ENCODE peak calls at places on chromosomes 1 and 21, in seven cellular contexts. H is HL-60, I is H7, L is endodermal cell, W is SJSA1, K is tibial artery, E is brain microvascular endothelial cell. R is an unnamed sample.

GRCh38 chr1:19273106-19273843 is 15.3 kb downstream of the AKR7A3 start:
- DNase-seq in H (no peak), I (peak), L (no peak), W (no peak), K (no peak), E (no peak), R (no peak)

GRCh38 chr1:27607239-27607804 is 3.4 kb upstream of the AHDC1 start:
- DNase-seq in H (no peak), I (peak), L (peak), W (no peak), K (no peak), E (no peak), R (no peak)

GRCh38 chr1:5645135-5645399 is 347.2 kb downstream of the NPHP4 start:
- DNase-seq in H (no peak), I (no peak), L (no peak), W (no peak), K (no peak), E (no peak), R (no peak)

GRCh38 chr1:234921266-234922062 is 207.2 kb downstream of the TOMM20 start:
- DNase-seq in H (no peak), I (no peak), L (no peak), W (no peak), K (peak), E (peak), R (peak)

GRCh38 chr1:12144969-12145368 is 21.8 kb upstream of the TNFRSF1B start:
- DNase-seq in H (no peak), I (no peak), L (no peak), W (no peak), K (no peak), E (no peak), R (no peak)

GRCh38 chr1:10667815-10668214 is 128.6 kb downstream of the CASZ1 start:
- DNase-seq in H (no peak), I (peak), L (no peak), W (no peak), K (no peak), E (no peak), R (no peak)

GRCh38 chr1:22289251-22289995 is 146.5 kb upstream of the WNT4 start:
- DNase-seq in H (no peak), I (peak), L (peak), W (no peak), K (peak), E (peak), R (no peak)

GRCh38 chr1:168408531-168409242 is 128.0 kb downstream of the TBX19 start:
- DNase-seq in H (no peak), I (no peak), L (peak), W (no peak), K (no peak), E (peak), R (no peak)

GRCh38 chr1:33342041-33342723 is 21.3 kb upstream of the A3GALT2 start:
- DNase-seq in H (no peak), I (peak), L (peak), W (peak), K (peak), E (peak), R (peak)

GRCh38 chr1:7783178-7783711 is 846 bp upstream of the PER3 start:
- DNase-seq in H (no peak), I (peak), L (peak), W (peak), K (peak), E (peak), R (peak)

GRCh38 chr1:244896550-244896949 is 32.2 kb upstream of the HNRNPU start:
- DNase-seq in H (no peak), I (no peak), L (no peak), W (peak), K (no peak), E (peak), R (peak)

GRCh38 chr1:38577937-38578443 is 281.6 kb downstream of the RRAGC start:
- DNase-seq in H (no peak), I (no peak), L (no peak), W (no peak), K (no peak), E (no peak), R (peak)

GRCh38 chr1:182996816-182997215 is 26.4 kb upstream of the LAMC1 start:
- DNase-seq in H (no peak), I (no peak), L (no peak), W (peak), K (no peak), E (no peak), R (peak)

DNA sequence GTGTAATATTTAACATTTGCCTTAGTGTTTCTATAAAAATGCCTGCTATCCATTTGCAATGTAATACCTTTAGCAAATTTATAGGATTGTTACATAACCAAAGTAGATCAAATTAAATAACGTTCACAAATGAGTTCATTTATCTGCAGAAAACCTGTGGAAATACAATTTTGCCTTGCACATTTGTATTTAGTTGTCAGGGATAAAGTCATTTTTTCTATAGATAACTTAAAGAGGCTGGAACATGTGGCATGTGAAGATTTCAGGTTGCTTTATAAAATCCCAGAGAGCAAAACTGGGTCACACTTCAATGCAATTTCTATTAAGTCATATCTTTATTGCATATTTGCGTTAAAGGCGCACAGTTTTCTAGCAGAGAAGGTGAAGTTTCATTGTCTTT is 342.4 kb downstream of the USP25 start:
- DNase-seq in H (no peak), I (no peak), L (no peak), W (no peak), K (no peak), E (no peak), R (no peak)
- H3K4me3 ChIP-seq in H (no peak), I (no peak), L (no peak), W (no peak), K (no peak), E (no peak), R (no peak)

GRCh38 chr1:205376739-205377138 is 20.0 kb upstream of the KLHDC8A start:
- DNase-seq in H (no peak), I (no peak), L (peak), W (peak), K (no peak), E (no peak), R (no peak)

GRCh38 chr1:205377355-205377754 is 20.6 kb upstream of the KLHDC8A start:
- DNase-seq in H (no peak), I (no peak), L (peak), W (no peak), K (no peak), E (no peak), R (no peak)

GRCh38 chr1:205373022-205373421 is 16.3 kb upstream of the KLHDC8A start:
- DNase-seq in H (no peak), I (no peak), L (peak), W (no peak), K (no peak), E (no peak), R (peak)

GRCh38 chr1:205375816-205376545 is 19.3 kb upstream of the KLHDC8A start:
- DNase-seq in H (no peak), I (peak), L (peak), W (peak), K (no peak), E (peak), R (peak)

GRCh38 chr1:205374205-205375078 is 17.7 kb upstream of the KLHDC8A start:
- DNase-seq in H (no peak), I (no peak), L (peak), W (peak), K (no peak), E (peak), R (peak)
- H3K4me3 ChIP-seq in H (no peak), I (no peak), L (no peak), W (no peak), K (no peak), E (peak), R (peak)

DNA sequence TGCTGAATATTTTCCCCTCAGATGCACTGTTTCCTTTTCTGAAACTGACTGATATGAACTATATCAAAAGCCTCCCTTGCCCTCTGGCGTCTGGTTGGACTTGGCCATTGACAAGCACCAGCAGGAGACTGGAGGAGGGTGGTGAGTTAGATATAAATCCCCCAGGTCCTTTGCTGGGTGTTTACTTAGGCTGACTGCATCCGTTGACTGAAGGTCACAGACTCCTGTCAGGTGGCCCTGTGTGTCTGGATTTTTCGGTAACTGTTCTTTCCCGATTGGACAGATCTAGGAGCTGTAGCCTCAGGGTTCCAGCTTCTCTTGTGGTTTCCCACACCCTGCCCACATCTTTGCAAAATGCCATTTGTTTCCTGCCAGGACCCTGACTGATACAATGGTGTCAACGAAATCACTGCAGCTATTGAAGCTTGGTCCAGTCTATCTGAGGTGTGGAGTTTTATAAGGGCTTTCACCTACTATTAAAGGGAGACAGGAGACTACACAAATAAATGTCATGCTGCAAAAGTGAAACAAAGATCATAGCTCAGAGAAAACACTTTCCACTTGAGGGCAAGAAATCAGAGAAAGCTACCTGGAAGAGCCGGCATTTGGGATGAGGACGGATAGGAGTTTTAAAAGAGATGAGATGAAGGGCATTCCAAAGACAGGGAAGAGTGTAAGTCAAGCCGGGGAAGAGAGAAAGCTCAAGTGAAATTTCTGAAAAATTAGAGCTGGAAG is 1.5 kb upstream of the MAGI3 start:
- DNase-seq in H (no peak), I (peak), L (peak), W (peak), K (no peak), E (no peak), R (no peak)
- H3K4me3 ChIP-seq in H (no peak), I (peak), L (peak), W (peak), K (peak), E (peak), R (peak)

GRCh38 chr1:83694449-83694848 is 304.5 kb downstream of the TTLL7 start:
- DNase-seq in H (no peak), I (no peak), L (peak), W (no peak), K (no peak), E (no peak), R (no peak)

GRCh38 chr1:83693409-83694126 is 305.4 kb downstream of the TTLL7 start:
- DNase-seq in H (no peak), I (peak), L (peak), W (peak), K (no peak), E (no peak), R (peak)

GRCh38 chr1:83689900-83690868 is 308.7 kb downstream of the TTLL7 start:
- DNase-seq in H (no peak), I (no peak), L (no peak), W (no peak), K (no peak), E (no peak), R (no peak)

GRCh38 chr1:83697220-83697619 is 301.7 kb downstream of the TTLL7 start:
- DNase-seq in H (no peak), I (no peak), L (no peak), W (no peak), K (no peak), E (no peak), R (no peak)

DNA sequence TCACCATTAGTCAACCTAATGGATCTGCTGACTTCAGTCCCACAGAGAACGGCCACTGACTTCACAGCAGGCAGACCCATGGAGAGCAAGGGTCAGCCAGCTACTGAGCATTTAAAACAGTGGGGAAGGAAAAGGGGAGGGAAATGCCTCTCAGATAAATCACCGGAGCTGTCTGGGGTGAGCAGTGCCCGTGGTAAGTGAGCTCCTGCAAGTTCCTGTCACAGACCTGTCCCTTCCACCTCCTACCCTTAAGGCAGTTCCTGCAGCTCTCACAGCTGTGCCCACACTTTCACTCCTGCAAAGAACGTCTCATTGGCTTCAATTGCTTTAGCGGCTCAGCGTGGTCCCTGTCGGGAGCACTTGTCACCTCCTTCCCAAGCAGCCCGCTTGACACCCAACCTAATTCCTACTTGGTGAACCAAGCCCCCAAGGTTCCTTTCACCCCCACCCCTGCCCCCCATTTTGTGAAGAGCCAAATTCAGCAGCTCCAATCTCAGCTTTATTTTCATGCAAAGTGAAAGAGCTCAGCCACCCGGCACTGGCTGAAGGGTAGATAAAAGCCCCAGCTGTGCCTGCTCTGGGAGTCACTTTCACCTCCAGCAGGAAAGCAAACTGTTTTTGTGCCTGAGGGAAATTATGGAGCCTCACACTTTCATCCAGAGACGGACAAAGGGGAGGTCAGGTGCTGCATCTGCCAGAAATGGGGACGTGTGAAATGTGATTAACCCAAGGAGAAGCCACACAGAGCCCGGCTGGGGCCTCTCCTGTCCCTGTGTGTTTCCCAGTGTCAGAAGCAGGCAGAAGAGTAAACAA is 306.2 kb downstream of the TTLL7 start:
- DNase-seq in H (no peak), I (peak), L (peak), W (peak), K (no peak), E (peak), R (peak)
- H3K4me3 ChIP-seq in H (no peak), I (peak), L (peak), W (no peak), K (peak), E (peak), R (no peak)

GRCh38 chr1:63326473-63327380 is 4.4 kb downstream of the FOXD3 start:
- DNase-seq in H (no peak), I (peak), L (peak), W (no peak), K (no peak), E (no peak), R (peak)
- H3K4me3 ChIP-seq in H (no peak), I (peak), L (peak), W (no peak), K (no peak), E (peak), R (no peak)

DNA sequence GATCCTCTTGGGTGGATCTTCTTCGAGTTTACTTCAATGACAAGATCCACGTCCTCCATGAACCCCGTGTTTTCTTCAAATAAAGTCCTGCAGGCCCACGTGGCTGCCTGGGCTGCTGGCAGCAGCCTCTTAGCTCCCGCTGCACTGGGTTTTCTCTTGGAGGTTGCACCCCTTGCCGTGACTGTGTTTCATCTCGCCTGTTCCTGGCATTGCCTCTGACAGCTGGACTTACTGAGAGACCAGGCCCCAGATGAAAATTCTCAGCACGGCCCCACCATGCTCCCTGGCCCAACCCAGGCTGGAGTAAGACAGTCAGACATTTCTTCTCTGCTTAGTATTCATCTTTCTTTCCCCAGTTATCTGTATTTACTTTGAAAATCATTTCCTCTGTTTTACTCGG is 274.8 kb upstream of the RUNX1 start:
- DNase-seq in H (no peak), I (no peak), L (no peak), W (no peak), K (peak), E (no peak), R (peak)
- H3K4me3 ChIP-seq in H (no peak), I (no peak), L (no peak), W (no peak), K (no peak), E (no peak), R (no peak)

DNA sequence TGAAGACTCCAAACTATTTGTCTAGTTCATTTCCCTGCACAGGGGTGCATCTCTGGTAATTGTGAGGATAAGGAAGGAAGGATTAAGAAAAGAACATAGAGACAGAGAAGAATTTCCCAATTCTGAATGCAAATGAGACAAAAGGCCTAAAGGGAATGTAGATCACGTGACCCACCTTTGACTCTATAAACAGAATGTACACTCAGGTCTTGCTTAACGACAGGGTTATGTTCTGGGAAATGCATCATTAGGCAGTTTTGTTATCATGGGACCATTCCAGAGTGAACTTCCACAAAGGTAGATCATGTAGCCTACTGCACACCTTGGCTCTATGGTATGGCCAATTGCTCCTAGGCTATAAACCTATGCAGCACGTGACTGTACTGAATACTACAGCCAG is 252.3 kb upstream of the ZP4 start:
- DNase-seq in H (no peak), I (no peak), L (no peak), W (no peak), K (no peak), E (no peak), R (no peak)
- H3K4me3 ChIP-seq in H (no peak), I (no peak), L (no peak), W (no peak), K (no peak), E (no peak), R (no peak)

R was measured in fibroblast of lung.